ENCODE peak calls at places on chromosomes 5 and 9, in seven cellular contexts. One of them, this sample, is unnamed.

GRCh38 chr5:107519900-107520354 is 150.8 kb downstream of the EFNA5 start:
- DNase-seq in stomach: no peak
- DNase-seq in heart right ventricle: no peak
- DNase-seq in fibroblast of lung: peak; percentile 40
- DNase-seq in CD8-positive, alpha-beta T cell: no peak
- DNase-seq in tibial artery: no peak
- DNase-seq in psoas muscle: no peak
- DNase-seq in this sample: no peak

GRCh38 chr5:68333649-68334549 is 118.3 kb downstream of the PIK3R1 start:
- DNase-seq in fibroblast of lung: peak; percentile 95
- DNase-seq in CD8-positive, alpha-beta T cell: no peak
- DNase-seq in stomach: no peak
- DNase-seq in psoas muscle: no peak
- DNase-seq in tibial artery: no peak
- DNase-seq in heart right ventricle: no peak
- DNase-seq in this sample: peak; percentile 45

GRCh38 chr5:55634866-55635265 is 77.3 kb downstream of the SLC38A9 start:
- DNase-seq in heart right ventricle: no peak
- DNase-seq in psoas muscle: no peak
- DNase-seq in tibial artery: no peak
- DNase-seq in CD8-positive, alpha-beta T cell: no peak
- DNase-seq in stomach: no peak
- DNase-seq in fibroblast of lung: peak; percentile 10
- DNase-seq in this sample: no peak

GRCh38 chr9:93224591-93224990 is 40.7 kb downstream of the WNK2 start:
- DNase-seq in heart right ventricle: no peak
- DNase-seq in tibial artery: no peak
- DNase-seq in fibroblast of lung: no peak
- DNase-seq in stomach: no peak
- DNase-seq in CD8-positive, alpha-beta T cell: no peak
- DNase-seq in psoas muscle: no peak
- DNase-seq in this sample: no peak

GRCh38 chr5:67297376-67297775 is 100.8 kb upstream of the CD180 start:
- DNase-seq in fibroblast of lung: no peak
- DNase-seq in heart right ventricle: no peak
- DNase-seq in psoas muscle: no peak
- DNase-seq in CD8-positive, alpha-beta T cell: no peak
- DNase-seq in tibial artery: no peak
- DNase-seq in stomach: no peak
- DNase-seq in this sample: no peak

GRCh38 chr5:98637607-98638006 is 135.9 kb upstream of the RGMB start:
- DNase-seq in tibial artery: peak; percentile 27
- DNase-seq in psoas muscle: no peak
- DNase-seq in heart right ventricle: no peak
- DNase-seq in stomach: no peak
- DNase-seq in fibroblast of lung: no peak
- DNase-seq in CD8-positive, alpha-beta T cell: no peak
- DNase-seq in this sample: no peak

GRCh38 chr9:21096172-21096900 is 18.6 kb upstream of the IFNB1 start:
- DNase-seq in psoas muscle: no peak
- DNase-seq in tibial artery: no peak
- DNase-seq in CD8-positive, alpha-beta T cell: no peak
- DNase-seq in stomach: no peak
- DNase-seq in heart right ventricle: no peak
- DNase-seq in fibroblast of lung: peak; percentile 26
- DNase-seq in this sample: no peak

GRCh38 chr9:6925841-6926240 is 168.1 kb downstream of the KDM4C start:
- DNase-seq in heart right ventricle: no peak
- DNase-seq in tibial artery: no peak
- DNase-seq in psoas muscle: no peak
- DNase-seq in fibroblast of lung: no peak
- DNase-seq in CD8-positive, alpha-beta T cell: no peak
- DNase-seq in stomach: no peak
- DNase-seq in this sample: no peak

GRCh38 chr5:181120761-181121160 is 10.2 kb downstream of the OR2V1 start:
- DNase-seq in fibroblast of lung: no peak
- DNase-seq in heart right ventricle: no peak
- DNase-seq in psoas muscle: no peak
- DNase-seq in stomach: no peak
- DNase-seq in CD8-positive, alpha-beta T cell: no peak
- DNase-seq in tibial artery: no peak
- DNase-seq in this sample: no peak

GRCh38 chr5:123214193-123214592 is 125.2 kb downstream of the PRDM6 start:
- DNase-seq in stomach: no peak
- DNase-seq in tibial artery: no peak
- DNase-seq in heart right ventricle: no peak
- DNase-seq in psoas muscle: no peak
- DNase-seq in fibroblast of lung: no peak
- DNase-seq in CD8-positive, alpha-beta T cell: no peak
- DNase-seq in this sample: no peak

GRCh38 chr5:68754536-68754935 is 339.3 kb upstream of the SLC30A5 start:
- DNase-seq in psoas muscle: no peak
- DNase-seq in stomach: no peak
- DNase-seq in CD8-positive, alpha-beta T cell: no peak
- DNase-seq in fibroblast of lung: no peak
- DNase-seq in heart right ventricle: no peak
- DNase-seq in tibial artery: no peak
- DNase-seq in this sample: no peak

GRCh38 chr5:154196955-154197652 is 6.6 kb downstream of the GALNT10 start:
- DNase-seq in psoas muscle: no peak
- DNase-seq in tibial artery: no peak
- DNase-seq in CD8-positive, alpha-beta T cell: no peak
- DNase-seq in stomach: no peak
- DNase-seq in fibroblast of lung: peak; percentile 79
- DNase-seq in heart right ventricle: no peak
- DNase-seq in this sample: no peak
- H3K4me1 ChIP-seq in psoas muscle: peaks cover 19% of the 10 kb centered on the region
- H3K4me1 ChIP-seq in tibial artery: no peaks in the 10 kb centered on the region
- H3K4me1 ChIP-seq in CD8-positive, alpha-beta T cell: peaks cover 57% of the 10 kb centered on the region
- H3K4me1 ChIP-seq in stomach: peaks cover 43% of the 10 kb centered on the region
- H3K4me1 ChIP-seq in fibroblast of lung: peaks cover 17% of the 10 kb centered on the region
- H3K4me1 ChIP-seq in heart right ventricle: peaks cover 53% of the 10 kb centered on the region
- H3K4me1 ChIP-seq in this sample: peaks cover 13% of the 10 kb centered on the region

GRCh38 chr5:32388429-32389111 is 56.0 kb downstream of the ZFR start:
- DNase-seq in tibial artery: no peak
- DNase-seq in psoas muscle: no peak
- DNase-seq in fibroblast of lung: peak; percentile 57
- DNase-seq in stomach: no peak
- DNase-seq in CD8-positive, alpha-beta T cell: no peak
- DNase-seq in heart right ventricle: no peak
- DNase-seq in this sample: no peak

GRCh38 chr5:32387841-32388240 is 56.7 kb downstream of the ZFR start:
- DNase-seq in stomach: no peak
- DNase-seq in psoas muscle: no peak
- DNase-seq in fibroblast of lung: no peak
- DNase-seq in heart right ventricle: no peak
- DNase-seq in CD8-positive, alpha-beta T cell: no peak
- DNase-seq in tibial artery: no peak
- DNase-seq in this sample: no peak

GRCh38 chr5:32392039-32392438 is 52.5 kb downstream of the ZFR start:
- DNase-seq in stomach: no peak
- DNase-seq in tibial artery: no peak
- DNase-seq in CD8-positive, alpha-beta T cell: no peak
- DNase-seq in heart right ventricle: no peak
- DNase-seq in fibroblast of lung: no peak
- DNase-seq in psoas muscle: no peak
- DNase-seq in this sample: no peak

GRCh38 chr5:32387176-32387575 is 57.4 kb downstream of the ZFR start:
- DNase-seq in fibroblast of lung: no peak
- DNase-seq in stomach: no peak
- DNase-seq in heart right ventricle: no peak
- DNase-seq in CD8-positive, alpha-beta T cell: no peak
- DNase-seq in psoas muscle: no peak
- DNase-seq in tibial artery: no peak
- DNase-seq in this sample: no peak

GRCh38 chr5:32390819-32391591 is 53.5 kb downstream of the ZFR start:
- DNase-seq in fibroblast of lung: peak; percentile 89
- DNase-seq in stomach: no peak
- DNase-seq in psoas muscle: no peak
- DNase-seq in CD8-positive, alpha-beta T cell: no peak
- DNase-seq in tibial artery: no peak
- DNase-seq in heart right ventricle: no peak
- DNase-seq in this sample: peak; percentile 41
- H3K27ac ChIP-seq in fibroblast of lung: peak overlapping the region; percentile 62
- H3K27ac ChIP-seq in stomach: no peak overlapping the region
- H3K27ac ChIP-seq in psoas muscle: peak overlapping the region; percentile 32
- H3K27ac ChIP-seq in CD8-positive, alpha-beta T cell: no peak overlapping the region
- H3K27ac ChIP-seq in tibial artery: no peak overlapping the region
- H3K27ac ChIP-seq in heart right ventricle: no peak overlapping the region
- H3K27ac ChIP-seq in this sample: peak overlapping the region; percentile 21

GRCh38 chr5:139276426-139276825 is 17.1 kb upstream of the MATR3 start:
- DNase-seq in stomach: no peak
- DNase-seq in heart right ventricle: no peak
- DNase-seq in CD8-positive, alpha-beta T cell: no peak
- DNase-seq in fibroblast of lung: no peak
- DNase-seq in tibial artery: no peak
- DNase-seq in psoas muscle: no peak
- DNase-seq in this sample: no peak
- H3K4me3 ChIP-seq in stomach: peak overlapping the region; percentile 63
- H3K4me3 ChIP-seq in heart right ventricle: no peak overlapping the region
- H3K4me3 ChIP-seq in CD8-positive, alpha-beta T cell: no peak overlapping the region
- H3K4me3 ChIP-seq in fibroblast of lung: peak overlapping the region; percentile 44
- H3K4me3 ChIP-seq in tibial artery: no peak overlapping the region
- H3K4me3 ChIP-seq in psoas muscle: peak overlapping the region; percentile 76
- H3K4me3 ChIP-seq in this sample: no peak overlapping the region

GRCh38 chr5:125410501-125411162 is 664.2 kb upstream of the ZNF608 start:
- DNase-seq in heart right ventricle: no peak
- DNase-seq in tibial artery: no peak
- DNase-seq in stomach: no peak
- DNase-seq in fibroblast of lung: peak; percentile 90
- DNase-seq in psoas muscle: no peak
- DNase-seq in CD8-positive, alpha-beta T cell: no peak
- DNase-seq in this sample: no peak
- H3K4me1 ChIP-seq in heart right ventricle: peaks cover 51% of the 10 kb centered on the region
- H3K4me1 ChIP-seq in tibial artery: no peaks in the 10 kb centered on the region
- H3K4me1 ChIP-seq in stomach: peaks cover 39% of the 10 kb centered on the region
- H3K4me1 ChIP-seq in fibroblast of lung: peaks cover 27% of the 10 kb centered on the region
- H3K4me1 ChIP-seq in psoas muscle: peaks cover 24% of the 10 kb centered on the region
- H3K4me1 ChIP-seq in CD8-positive, alpha-beta T cell: no peaks in the 10 kb centered on the region
- H3K4me1 ChIP-seq in this sample: peaks cover 18% of the 10 kb centered on the region

This sample was measured in SJCRH30.